ENCODE peak calls at places on chromosomes 12 and 14, in seven cellular contexts. J is CD4-positive, alpha-beta T cell; S is MV-4-11; N is caudate nucleus; L is SK-MEL-5; E is lung; D is CD8-positive, alpha-beta T cell. W is an unnamed sample.

GRCh38 chr12:42862055-42862454 is 272.5 kb upstream of the PRICKLE1 start:
- DNase-seq in J (no peak), N (no peak), D (no peak), E (no peak), S (peak; percentile 33), L (no peak), W (no peak)

GRCh38 chr12:92735131-92735721 is 32.4 kb downstream of the PLEKHG7 start:
- DNase-seq in E (no peak), J (no peak), S (peak; percentile 65), D (no peak), L (no peak), N (no peak), W (peak; percentile 73)

GRCh38 chr14:22558221-22558913 is 30.7 kb downstream of the DAD1 start:
- DNase-seq in D (peak; percentile 68), E (no peak), N (no peak), S (no peak), J (no peak), L (no peak), W (no peak)

GRCh38 chr12:70005864-70006618 is 181.0 kb downstream of the MYRFL start:
- DNase-seq in L (no peak), D (no peak), J (no peak), N (no peak), S (no peak), E (no peak), W (no peak)

GRCh38 chr12:1419849-1420371 is 174.5 kb downstream of the FBXL14 start:
- DNase-seq in E (no peak), J (no peak), N (no peak), S (no peak), L (no peak), D (no peak), W (no peak)

GRCh38 chr14:100192250-100192671 is 32.8 kb upstream of the DEGS2 start:
- DNase-seq in D (no peak), N (no peak), L (peak; percentile 16), E (no peak), J (peak; percentile 23), S (no peak), W (no peak)

GRCh38 chr14:96584199-96584906 is 82.2 kb downstream of the PAPOLA start:
- DNase-seq in S (peak; percentile 65), L (peak; percentile 77), E (peak; percentile 43), J (no peak), N (no peak), D (peak; percentile 15), W (peak; percentile 40)

GRCh38 chr14:89365071-89365801 is 51.8 kb downstream of the FOXN3 start:
- DNase-seq in L (no peak), N (no peak), S (peak; percentile 91), E (peak; percentile 35), D (peak; percentile 61), J (peak; percentile 50), W (no peak)

GRCh38 chr14:61813101-61813596 is 50.9 kb downstream of the SNAPC1 start:
- DNase-seq in N (no peak), E (no peak), J (no peak), S (no peak), L (no peak), D (no peak), W (no peak)

GRCh38 chr14:89750909-89751502 is 203.5 kb downstream of the EFCAB11 start:
- DNase-seq in S (no peak), N (no peak), E (no peak), L (no peak), J (no peak), D (no peak), W (no peak)

GRCh38 chr12:63994704-63995103 is 150.2 kb downstream of the SRGAP1 start:
- DNase-seq in L (peak; percentile 75), S (peak; percentile 34), J (no peak), E (no peak), D (no peak), N (no peak), W (no peak)

GRCh38 chr12:30725739-30726138 is 29.0 kb downstream of the CAPRIN2 start:
- DNase-seq in J (no peak), D (no peak), S (no peak), N (no peak), E (no peak), L (no peak), W (no peak)

GRCh38 chr12:50536831-50537537 is 32.2 kb downstream of the DIP2B start:
- DNase-seq in L (no peak), J (no peak), S (no peak), E (no peak), D (no peak), N (no peak), W (no peak)

GRCh38 chr14:90678420-90678819 is 137.8 kb downstream of the TTC7B start:
- DNase-seq in D (no peak), N (no peak), E (no peak), J (no peak), L (no peak), S (peak; percentile 39), W (no peak)

GRCh38 chr12:25348290-25348689 is 97.6 kb upstream of the KRAS start:
- DNase-seq in N (no peak), E (no peak), D (no peak), S (no peak), J (no peak), L (no peak), W (no peak)

GRCh38 chr14:64098120-64098519 is 196.1 kb downstream of the ESR2 start:
- DNase-seq in E (no peak), D (no peak), S (no peak), L (no peak), J (no peak), N (no peak), W (no peak)

GRCh38 chr12:57726151-57726883 is 12.2 kb downstream of the AGAP2 start:
- DNase-seq in D (no peak), L (peak; percentile 88), N (peak; percentile 30), S (no peak), E (peak; percentile 76), J (no peak), W (peak; percentile 79)

GRCh38 chr14:68548194-68549056 is 244.4 kb downstream of the ZFP36L1 start:
- DNase-seq in D (no peak), E (peak; percentile 74), L (peak; percentile 26), J (no peak), S (no peak), N (peak; percentile 27), W (no peak)

GRCh38 chr14:75295061-75295461 is 16.4 kb downstream of the FOS start:
- DNase-seq in D (no peak), J (no peak), S (peak; percentile 60), N (peak; percentile 43), L (peak; percentile 80), E (peak; percentile 69), W (no peak)

GRCh38 chr12:109586385-109587296 is 13.0 kb downstream of the MVK start:
- DNase-seq in N (no peak), D (no peak), J (no peak), L (no peak), E (no peak), S (no peak), W (peak; percentile 46)

GRCh38 chr14:104424406-104425072 is 155.0 kb upstream of the C14orf180 start:
- DNase-seq in J (no peak), L (no peak), N (peak; percentile 56), E (no peak), D (peak; percentile 5), S (no peak), W (no peak)

GRCh38 chr12:1532796-1533195 is 61.6 kb downstream of the FBXL14 start:
- DNase-seq in L (no peak), D (no peak), S (no peak), J (no peak), N (no peak), E (no peak), W (no peak)

GRCh38 chr14:32913725-32914124 is 25.0 kb upstream of the NPAS3 start:
- DNase-seq in D (no peak), E (no peak), L (peak; percentile 77), J (no peak), N (no peak), S (no peak), W (no peak)

GRCh38 chr14:93081875-93082570 is 33.7 kb downstream of the ITPK1 start:
- DNase-seq in E (no peak), N (no peak), J (no peak), D (peak; percentile 50), S (peak; percentile 25), L (no peak), W (no peak)

GRCh38 chr12:26614217-26614616 is 218.8 kb downstream of the ITPR2 start:
- DNase-seq in E (no peak), L (peak; percentile 51), J (no peak), N (no peak), D (no peak), S (peak; percentile 1), W (peak; percentile 12)

GRCh38 chr14:73789996-73790581 is 61.5 kb upstream of the PTGR2 start:
- DNase-seq in S (no peak), J (no peak), N (peak; percentile 69), L (no peak), D (no peak), E (peak; percentile 42), W (no peak)

GRCh38 chr12:95805864-95806669 is 15.5 kb upstream of the NTN4 start:
- DNase-seq in J (no peak), L (no peak), E (no peak), N (no peak), D (no peak), S (no peak), W (no peak)

GRCh38 chr12:121989951-121990647 is 31.6 kb upstream of the BCL7A start:
- DNase-seq in L (no peak), E (no peak), N (no peak), J (no peak), S (no peak), D (no peak), W (no peak)

GRCh38 chr12:83468988-83469908 is 782.5 kb downstream of the TMTC2 start:
- DNase-seq in E (no peak), S (no peak), N (no peak), D (no peak), J (no peak), L (no peak), W (no peak)

GRCh38 chr12:74515849-74516248 is 21.8 kb upstream of the ATXN7L3B start:
- DNase-seq in L (no peak), E (no peak), D (no peak), S (no peak), J (no peak), N (no peak), W (no peak)

GRCh38 chr12:64580681-64581080 is 29.6 kb upstream of the RASSF3 start:
- DNase-seq in E (no peak), N (no peak), L (no peak), S (no peak), J (no peak), D (no peak), W (no peak)

GRCh38 chr14:102781063-102781462 is 3.8 kb downstream of the TRAF3 start:
- DNase-seq in E (no peak), D (no peak), J (no peak), N (no peak), L (no peak), S (no peak), W (no peak)

GRCh38 chr14:59511916-59512530 is 27.7 kb downstream of the JKAMP start:
- DNase-seq in S (no peak), E (no peak), N (no peak), D (no peak), L (peak; percentile 34), J (no peak), W (peak; percentile 42)

GRCh38 chr12:98399532-98399931 is 115.9 kb upstream of the TMPO start:
- DNase-seq in N (no peak), L (peak; percentile 18), J (peak; percentile 21), S (peak; percentile 66), E (no peak), D (peak; percentile 63), W (peak; percentile 64)

GRCh38 chr14:102323102-102323501 is 3.6 kb downstream of the ZNF839 start:
- DNase-seq in N (peak; percentile 55), S (peak; percentile 80), E (peak; percentile 63), J (no peak), L (peak; percentile 93), D (no peak), W (peak; percentile 28)

GRCh38 chr14:68144051-68144681 is 324.6 kb downstream of the RAD51B start:
- DNase-seq in N (no peak), D (no peak), J (no peak), E (no peak), S (no peak), L (no peak), W (no peak)

GRCh38 chr12:121964813-121965643 is 46.6 kb downstream of the CFAP251 start:
- DNase-seq in E (no peak), S (no peak), L (peak; percentile 74), J (no peak), D (no peak), N (no peak), W (no peak)

GRCh38 chr14:68210729-68211299 is 391.2 kb downstream of the RAD51B start:
- DNase-seq in N (no peak), S (peak; percentile 99), J (peak; percentile 9), D (peak; percentile 34), L (peak; percentile 33), E (peak; percentile 51), W (no peak)

W was measured in NCI-H748 treated with DMSO at 0.1 percent for 48 hours.